ENCODE peak calls at places on chromosomes 12 and 14, in eight cellular contexts. One of them, this sample, is unnamed. For H3K4me1, the result is how much of the 10 kb centered on the place peaks cover.

GRCh38 chr12:85835417-85835809 is 796 bp downstream of the RASSF9 start:
- DNase-seq in H1: no peak
- DNase-seq in CD8-positive, alpha-beta memory T cell: no peak
- DNase-seq in mesenchymal stem cell: no peak
- DNase-seq in breast epithelium: no peak
- DNase-seq in tibial nerve: no peak
- DNase-seq in aorta: no peak
- DNase-seq in adrenal gland: no peak
- DNase-seq in this sample: no peak

GRCh38 chr12:19288603-19289244 is 150.6 kb upstream of the AEBP2 start:
- DNase-seq in aorta: no peak
- DNase-seq in adrenal gland: no peak
- DNase-seq in H1: no peak
- DNase-seq in breast epithelium: no peak
- DNase-seq in CD8-positive, alpha-beta memory T cell: peak
- DNase-seq in mesenchymal stem cell: peak
- DNase-seq in tibial nerve: no peak
- DNase-seq in this sample: no peak

GRCh38 chr14:55913324-55914035 is 204.7 kb upstream of the PELI2 start:
- DNase-seq in H1: no peak
- DNase-seq in breast epithelium: no peak
- DNase-seq in tibial nerve: peak
- DNase-seq in CD8-positive, alpha-beta memory T cell: no peak
- DNase-seq in aorta: peak
- DNase-seq in adrenal gland: peak
- DNase-seq in mesenchymal stem cell: peak
- DNase-seq in this sample: no peak

GRCh38 chr12:131896811-131897270 is 2.4 kb downstream of the ULK1 start:
- DNase-seq in aorta: peak
- DNase-seq in H1: no peak
- DNase-seq in mesenchymal stem cell: no peak
- DNase-seq in adrenal gland: no peak
- DNase-seq in breast epithelium: no peak
- DNase-seq in CD8-positive, alpha-beta memory T cell: no peak
- DNase-seq in tibial nerve: no peak
- DNase-seq in this sample: no peak

GRCh38 chr14:63051966-63052365 is 6.7 kb upstream of the KCNH5 start:
- DNase-seq in H1: no peak
- DNase-seq in mesenchymal stem cell: no peak
- DNase-seq in aorta: no peak
- DNase-seq in tibial nerve: no peak
- DNase-seq in CD8-positive, alpha-beta memory T cell: no peak
- DNase-seq in adrenal gland: no peak
- DNase-seq in breast epithelium: no peak
- DNase-seq in this sample: no peak

GRCh38 chr12:124992874-124993567 is 424 bp upstream of the BRI3BP start:
- DNase-seq in mesenchymal stem cell: peak
- DNase-seq in CD8-positive, alpha-beta memory T cell: peak
- DNase-seq in H1: peak
- DNase-seq in tibial nerve: no peak
- DNase-seq in adrenal gland: peak
- DNase-seq in aorta: no peak
- DNase-seq in breast epithelium: no peak
- DNase-seq in this sample: peak

GRCh38 chr12:77166711-77167110 is 101.3 kb upstream of the E2F7 start:
- DNase-seq in adrenal gland: no peak
- DNase-seq in CD8-positive, alpha-beta memory T cell: no peak
- DNase-seq in aorta: no peak
- DNase-seq in breast epithelium: no peak
- DNase-seq in tibial nerve: no peak
- DNase-seq in H1: no peak
- DNase-seq in mesenchymal stem cell: no peak
- DNase-seq in this sample: no peak

GRCh38 chr12:116701432-116701831 is 36.4 kb downstream of the SPRING1 start:
- DNase-seq in breast epithelium: no peak
- DNase-seq in aorta: no peak
- DNase-seq in mesenchymal stem cell: no peak
- DNase-seq in CD8-positive, alpha-beta memory T cell: no peak
- DNase-seq in H1: no peak
- DNase-seq in adrenal gland: no peak
- DNase-seq in tibial nerve: no peak
- DNase-seq in this sample: no peak

GRCh38 chr12:67590122-67590795 is 58.3 kb upstream of the DYRK2 start:
- DNase-seq in adrenal gland: no peak
- DNase-seq in CD8-positive, alpha-beta memory T cell: peak
- DNase-seq in tibial nerve: no peak
- DNase-seq in mesenchymal stem cell: no peak
- DNase-seq in breast epithelium: no peak
- DNase-seq in aorta: no peak
- DNase-seq in H1: no peak
- DNase-seq in this sample: no peak

GRCh38 chr14:99554184-99554583 is 49.8 kb downstream of the CCDC85C start:
- DNase-seq in adrenal gland: peak
- DNase-seq in mesenchymal stem cell: no peak
- DNase-seq in H1: no peak
- DNase-seq in aorta: no peak
- DNase-seq in breast epithelium: no peak
- DNase-seq in CD8-positive, alpha-beta memory T cell: no peak
- DNase-seq in tibial nerve: no peak
- DNase-seq in this sample: no peak

GRCh38 chr12:99436584-99436983 is 211.0 kb upstream of the GARIN6 start:
- DNase-seq in tibial nerve: no peak
- DNase-seq in mesenchymal stem cell: no peak
- DNase-seq in aorta: no peak
- DNase-seq in adrenal gland: no peak
- DNase-seq in breast epithelium: no peak
- DNase-seq in CD8-positive, alpha-beta memory T cell: no peak
- DNase-seq in H1: no peak
- DNase-seq in this sample: no peak

GRCh38 chr12:89051065-89051677 is 301.1 kb downstream of the DUSP6 start:
- DNase-seq in H1: no peak
- DNase-seq in tibial nerve: peak
- DNase-seq in breast epithelium: no peak
- DNase-seq in adrenal gland: peak
- DNase-seq in aorta: no peak
- DNase-seq in mesenchymal stem cell: peak
- DNase-seq in CD8-positive, alpha-beta memory T cell: peak
- DNase-seq in this sample: peak

GRCh38 chr12:13581031-13581430 is 384.5 kb downstream of the EMP1 start:
- DNase-seq in aorta: no peak
- DNase-seq in CD8-positive, alpha-beta memory T cell: no peak
- DNase-seq in tibial nerve: no peak
- DNase-seq in mesenchymal stem cell: no peak
- DNase-seq in adrenal gland: no peak
- DNase-seq in H1: no peak
- DNase-seq in breast epithelium: no peak
- DNase-seq in this sample: no peak

GRCh38 chr12:121532503-121533390 is 48.1 kb downstream of the KDM2B start:
- DNase-seq in CD8-positive, alpha-beta memory T cell: no peak
- DNase-seq in mesenchymal stem cell: peak
- DNase-seq in H1: no peak
- DNase-seq in tibial nerve: no peak
- DNase-seq in adrenal gland: no peak
- DNase-seq in breast epithelium: no peak
- DNase-seq in aorta: no peak
- DNase-seq in this sample: no peak

GRCh38 chr14:103130965-103131364 is 7.7 kb downstream of the TNFAIP2 start:
- DNase-seq in adrenal gland: peak
- DNase-seq in mesenchymal stem cell: no peak
- DNase-seq in tibial nerve: no peak
- DNase-seq in breast epithelium: no peak
- DNase-seq in H1: no peak
- DNase-seq in CD8-positive, alpha-beta memory T cell: no peak
- DNase-seq in aorta: no peak
- DNase-seq in this sample: no peak

GRCh38 chr12:24960222-24960855 is 11.4 kb upstream of the BCAT1 start:
- DNase-seq in adrenal gland: peak
- DNase-seq in aorta: peak
- DNase-seq in tibial nerve: no peak
- DNase-seq in H1: no peak
- DNase-seq in mesenchymal stem cell: peak
- DNase-seq in CD8-positive, alpha-beta memory T cell: no peak
- DNase-seq in breast epithelium: no peak
- DNase-seq in this sample: no peak

GRCh38 chr14:104546591-104547309 is 32.8 kb upstream of the C14orf180 start:
- DNase-seq in mesenchymal stem cell: no peak
- DNase-seq in aorta: no peak
- DNase-seq in CD8-positive, alpha-beta memory T cell: no peak
- DNase-seq in H1: no peak
- DNase-seq in adrenal gland: no peak
- DNase-seq in breast epithelium: no peak
- DNase-seq in tibial nerve: no peak
- DNase-seq in this sample: no peak

GRCh38 chr12:49092086-49092815 is 2.4 kb downstream of the DHH start:
- DNase-seq in mesenchymal stem cell: peak
- DNase-seq in H1: no peak
- DNase-seq in adrenal gland: peak
- DNase-seq in breast epithelium: no peak
- DNase-seq in aorta: peak
- DNase-seq in tibial nerve: no peak
- DNase-seq in CD8-positive, alpha-beta memory T cell: peak
- DNase-seq in this sample: no peak
- H3K4me1 ChIP-seq in mesenchymal stem cell: under half
- H3K4me1 ChIP-seq in H1: under half
- H3K4me1 ChIP-seq in adrenal gland: under half
- H3K4me1 ChIP-seq in breast epithelium: under half
- H3K4me1 ChIP-seq in aorta: under half
- H3K4me1 ChIP-seq in tibial nerve: half or more
- H3K4me1 ChIP-seq in CD8-positive, alpha-beta memory T cell: half or more
- H3K4me1 ChIP-seq in this sample: under half

GRCh38 chr14:75174066-75174465 is 2.3 kb downstream of the TMED10 start:
- DNase-seq in H1: no peak
- DNase-seq in CD8-positive, alpha-beta memory T cell: no peak
- DNase-seq in breast epithelium: no peak
- DNase-seq in adrenal gland: no peak
- DNase-seq in aorta: no peak
- DNase-seq in mesenchymal stem cell: no peak
- DNase-seq in tibial nerve: no peak
- DNase-seq in this sample: no peak
- H3K4me3 ChIP-seq in H1: no peak
- H3K4me3 ChIP-seq in CD8-positive, alpha-beta memory T cell: no peak
- H3K4me3 ChIP-seq in breast epithelium: no peak
- H3K4me3 ChIP-seq in adrenal gland: no peak
- H3K4me3 ChIP-seq in aorta: no peak
- H3K4me3 ChIP-seq in mesenchymal stem cell: peak
- H3K4me3 ChIP-seq in tibial nerve: no peak
- H3K4me3 ChIP-seq in this sample: no peak

DNA sequence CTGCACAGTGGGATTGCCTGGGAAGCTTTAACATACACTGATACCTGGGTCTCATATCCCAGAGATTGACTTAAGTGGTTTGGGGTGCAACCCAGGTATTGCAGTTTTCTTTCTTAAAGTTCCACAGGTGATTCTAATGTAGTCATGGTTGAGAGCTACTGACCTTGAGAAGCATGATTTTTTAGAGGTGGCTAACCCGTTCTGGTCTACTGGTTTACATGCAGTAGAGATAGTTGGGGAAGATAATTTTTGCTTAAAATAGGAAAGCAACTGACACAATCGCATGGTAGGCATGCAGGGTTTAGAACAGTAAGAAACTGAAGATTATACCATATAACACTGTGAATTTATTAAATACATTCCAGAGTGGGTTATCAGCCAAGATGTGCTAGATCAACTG is 134.2 kb upstream of the DNM1L start:
- DNase-seq in breast epithelium: no peak
- DNase-seq in adrenal gland: no peak
- DNase-seq in mesenchymal stem cell: no peak
- DNase-seq in aorta: no peak
- DNase-seq in H1: no peak
- DNase-seq in tibial nerve: no peak
- DNase-seq in CD8-positive, alpha-beta memory T cell: no peak
- DNase-seq in this sample: no peak
- H3K4me1 ChIP-seq in breast epithelium: under half
- H3K4me1 ChIP-seq in adrenal gland: half or more
- H3K4me1 ChIP-seq in mesenchymal stem cell: under half
- H3K4me1 ChIP-seq in aorta: under half
- H3K4me1 ChIP-seq in H1: under half
- H3K4me1 ChIP-seq in tibial nerve: half or more
- H3K4me1 ChIP-seq in CD8-positive, alpha-beta memory T cell: under half
- H3K4me1 ChIP-seq in this sample: under half

GRCh38 chr12:52611080-52611468 is 7.3 kb downstream of the KRT73 start:
- DNase-seq in tibial nerve: no peak
- DNase-seq in CD8-positive, alpha-beta memory T cell: no peak
- DNase-seq in breast epithelium: no peak
- DNase-seq in mesenchymal stem cell: no peak
- DNase-seq in aorta: no peak
- DNase-seq in adrenal gland: no peak
- DNase-seq in H1: no peak
- DNase-seq in this sample: no peak

GRCh38 chr12:52615208-52615868 is 3.0 kb downstream of the KRT73 start:
- DNase-seq in tibial nerve: no peak
- DNase-seq in H1: no peak
- DNase-seq in breast epithelium: no peak
- DNase-seq in CD8-positive, alpha-beta memory T cell: no peak
- DNase-seq in aorta: no peak
- DNase-seq in adrenal gland: no peak
- DNase-seq in mesenchymal stem cell: no peak
- DNase-seq in this sample: no peak

GRCh38 chr12:52614381-52615207 is 3.8 kb downstream of the KRT73 start:
- DNase-seq in breast epithelium: no peak
- DNase-seq in adrenal gland: no peak
- DNase-seq in aorta: no peak
- DNase-seq in tibial nerve: no peak
- DNase-seq in H1: no peak
- DNase-seq in mesenchymal stem cell: no peak
- DNase-seq in CD8-positive, alpha-beta memory T cell: no peak
- DNase-seq in this sample: no peak

GRCh38 chr12:52613363-52614030 is 4.9 kb downstream of the KRT73 start:
- DNase-seq in adrenal gland: no peak
- DNase-seq in tibial nerve: no peak
- DNase-seq in H1: no peak
- DNase-seq in breast epithelium: no peak
- DNase-seq in mesenchymal stem cell: no peak
- DNase-seq in CD8-positive, alpha-beta memory T cell: no peak
- DNase-seq in aorta: no peak
- DNase-seq in this sample: no peak

DNA sequence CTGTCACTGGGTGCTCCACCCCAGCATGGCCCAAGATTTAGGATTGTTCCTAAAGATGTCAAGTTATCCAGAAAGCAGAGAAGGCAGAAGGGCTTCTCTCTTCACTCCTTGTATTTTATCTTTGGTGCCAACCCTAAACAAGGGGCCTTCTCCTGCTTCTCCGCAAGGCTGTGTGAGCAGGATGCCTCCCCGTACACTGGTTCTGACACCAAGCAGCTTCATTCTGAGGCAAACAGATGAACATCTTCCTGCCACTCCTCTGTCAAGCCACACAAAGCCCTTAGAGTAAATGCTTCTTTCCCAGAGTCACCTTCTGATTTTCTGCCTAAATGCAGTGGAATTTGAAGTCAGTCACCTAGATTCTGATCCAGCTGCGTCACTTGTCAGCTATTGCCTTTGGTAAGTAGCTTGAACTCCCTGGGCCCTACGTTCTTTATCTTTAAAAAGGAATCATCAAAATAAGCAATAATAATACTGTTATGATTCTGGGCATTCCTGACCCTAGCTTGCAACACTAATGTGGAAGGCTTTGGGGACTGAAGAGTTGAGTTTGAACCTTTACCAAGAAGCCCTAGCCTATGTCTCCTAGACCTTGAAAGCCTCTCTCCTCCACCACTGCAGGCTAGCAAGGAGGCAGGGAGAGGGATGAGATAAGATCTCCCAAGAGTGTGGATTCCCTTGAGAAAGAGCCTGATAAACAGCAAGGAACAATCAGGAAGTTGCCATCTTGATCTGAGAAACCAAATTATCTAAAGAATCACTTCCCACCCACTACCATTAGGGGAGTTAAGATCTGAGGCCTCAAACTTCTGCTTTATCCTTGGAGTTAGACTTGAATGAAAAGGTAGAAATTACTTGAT is 5.7 kb downstream of the KRT73 start:
- DNase-seq in adrenal gland: no peak
- DNase-seq in tibial nerve: no peak
- DNase-seq in CD8-positive, alpha-beta memory T cell: no peak
- DNase-seq in breast epithelium: no peak
- DNase-seq in aorta: no peak
- DNase-seq in mesenchymal stem cell: no peak
- DNase-seq in H1: no peak
- DNase-seq in this sample: no peak
- H3K4me3 ChIP-seq in adrenal gland: no peak
- H3K4me3 ChIP-seq in tibial nerve: no peak
- H3K4me3 ChIP-seq in CD8-positive, alpha-beta memory T cell: no peak
- H3K4me3 ChIP-seq in breast epithelium: no peak
- H3K4me3 ChIP-seq in aorta: no peak
- H3K4me3 ChIP-seq in mesenchymal stem cell: no peak
- H3K4me3 ChIP-seq in H1: no peak
- H3K4me3 ChIP-seq in this sample: no peak